ENCODE peak calls at places on chromosomes 7 and 10, in four cellular contexts. M is testis, C is cardiac muscle cell, B is neuronal stem cell. O is an unnamed sample.

GRCh38 chr10:58479016-58479415 is 33.7 kb upstream of the BICC1 start:
- DNase-seq in M (no peak), C (no peak), B (no peak), O (no peak)

GRCh38 chr7:1049801-1050200 is 5.5 kb downstream of the GPR146 start:
- DNase-seq in M (no peak), C (no peak), B (no peak), O (no peak)

GRCh38 chr7:1503390-1503789 is 799 bp downstream of the INTS1 start:
- DNase-seq in M (no peak), C (no peak), B (no peak), O (no peak)

GRCh38 chr10:124494050-124494807 is 32.6 kb downstream of the LHPP start:
- DNase-seq in M (no peak), C (no peak), B (no peak), O (no peak)

GRCh38 chr7:75807452-75807851 is 6.2 kb downstream of the CCL24 start:
- DNase-seq in M (no peak), C (no peak), B (no peak), O (no peak)

GRCh38 chr7:44074349-44074695 is 8.0 kb downstream of the POLM start:
- DNase-seq in M (no peak), C (no peak), B (no peak), O (no peak)

GRCh38 chr10:5466451-5466996 is 32.8 kb downstream of the CALML5 start:
- DNase-seq in M (peak; percentile 41), C (peak; percentile 87), B (no peak), O (no peak)

GRCh38 chr10:9957352-9957751 is 1060.3 kb upstream of the CELF2 start:
- DNase-seq in M (no peak), C (peak; percentile 71), B (no peak), O (no peak)

GRCh38 chr10:50216418-50216817 is 34.9 kb downstream of the ASAH2 start:
- DNase-seq in M (no peak), C (no peak), B (no peak), O (no peak)

GRCh38 chr7:111694376-111694775 is 132.1 kb upstream of the IMMP2L start:
- DNase-seq in M (no peak), C (no peak), B (no peak), O (no peak)

GRCh38 chr10:69474688-69475432 is 23.6 kb downstream of the TSPAN15 start:
- DNase-seq in M (no peak), C (peak; percentile 82), B (no peak), O (peak; percentile 71)

GRCh38 chr10:58299580-58299979 is 30.6 kb downstream of the CISD1 start:
- DNase-seq in M (peak; percentile 70), C (peak; percentile 72), B (peak; percentile 36), O (no peak)

GRCh38 chr7:64574481-64575159 is 11.7 kb upstream of the ZNF680 start:
- DNase-seq in M (peak; percentile 88), C (peak; percentile 89), B (no peak), O (peak; percentile 47)

GRCh38 chr7:155738652-155739537 is 73.4 kb downstream of the SHH start:
- DNase-seq in M (peak; percentile 92), C (peak; percentile 83), B (peak; percentile 30), O (peak; percentile 74)

GRCh38 chr10:130491011-130491697 is 355.0 kb downstream of the GLRX3 start:
- DNase-seq in M (no peak), C (no peak), B (no peak), O (peak; percentile 58)

GRCh38 chr7:26034386-26034785 is 117.6 kb upstream of the NFE2L3 start:
- DNase-seq in M (no peak), C (no peak), B (no peak), O (no peak)

GRCh38 chr10:6507311-6507710 is 72.8 kb downstream of the PRKCQ start:
- DNase-seq in M (no peak), C (no peak), B (no peak), O (no peak)

GRCh38 chr10:63798599-63799498 is 277.6 kb downstream of the REEP3 start:
- DNase-seq in M (peak; percentile 61), C (peak; percentile 93), B (no peak), O (peak; percentile 85)

GRCh38 chr10:17423641-17424186 is 30.7 kb downstream of the ST8SIA6 start:
- DNase-seq in M (no peak), C (no peak), B (peak; percentile 29), O (no peak)

DNA sequence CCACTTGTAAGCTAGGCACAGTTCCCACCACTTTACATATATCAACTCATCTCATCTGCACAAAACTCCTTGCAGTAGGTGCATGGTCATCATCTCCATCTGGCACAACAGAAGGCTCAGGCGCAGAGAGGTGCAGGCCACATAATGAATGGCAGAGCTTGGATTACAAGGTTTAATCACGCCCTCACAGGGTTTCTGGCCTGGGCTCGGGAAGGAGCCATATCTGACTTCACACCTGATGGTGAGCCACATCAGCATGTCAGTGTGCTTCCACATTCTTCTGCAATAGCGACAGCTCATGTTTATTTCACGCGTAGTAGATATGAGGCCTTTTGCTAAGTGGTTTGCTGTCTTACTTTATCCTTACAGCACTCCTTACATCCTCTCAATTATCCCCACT is 650.2 kb downstream of the INHBA start:
- DNase-seq in M (no peak), C (no peak), B (no peak), O (no peak)
- H3K9me3 ChIP-seq in M (no peaks in the 10 kb centered on the region), C (no peaks in the 10 kb centered on the region), B (no peaks in the 10 kb centered on the region), O (no peaks in the 10 kb centered on the region)

DNA sequence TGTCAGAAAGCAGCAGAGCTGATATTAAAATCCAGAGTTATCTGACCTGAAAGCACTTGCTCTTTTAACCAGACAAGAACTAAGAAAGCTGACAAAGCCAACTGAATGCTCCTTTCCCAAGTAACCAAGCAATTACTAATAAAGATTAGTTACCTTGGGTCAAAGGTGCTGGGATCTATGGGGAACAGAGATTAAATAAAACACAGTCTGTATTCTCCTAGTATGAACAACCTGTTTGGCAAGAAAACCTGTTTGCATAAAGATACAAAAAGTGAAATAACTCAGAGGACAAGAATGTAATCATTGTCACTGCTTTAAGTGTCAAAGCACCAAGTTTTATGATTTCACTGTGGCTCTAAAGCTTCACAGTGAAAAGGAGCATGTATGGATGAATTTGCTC is 35.7 kb downstream of the ITPRID1 start:
- DNase-seq in M (no peak), C (no peak), B (no peak), O (no peak)
- H3K9me3 ChIP-seq in M (no peaks in the 10 kb centered on the region), C (no peaks in the 10 kb centered on the region), B (no peaks in the 10 kb centered on the region), O (no peaks in the 10 kb centered on the region)

GRCh38 chr10:37684765-37685164 is 172.6 kb downstream of the ZNF248 start:
- DNase-seq in M (no peak), C (no peak), B (no peak), O (no peak)

GRCh38 chr10:37685741-37686683 is 171.4 kb downstream of the ZNF248 start:
- DNase-seq in M (no peak), C (no peak), B (no peak), O (peak; percentile 51)

GRCh38 chr10:37681617-37681999 is 175.8 kb downstream of the ZNF248 start:
- DNase-seq in M (no peak), C (no peak), B (no peak), O (no peak)

GRCh38 chr10:37682617-37683016 is 174.8 kb downstream of the ZNF248 start:
- DNase-seq in M (no peak), C (no peak), B (no peak), O (no peak)

DNA sequence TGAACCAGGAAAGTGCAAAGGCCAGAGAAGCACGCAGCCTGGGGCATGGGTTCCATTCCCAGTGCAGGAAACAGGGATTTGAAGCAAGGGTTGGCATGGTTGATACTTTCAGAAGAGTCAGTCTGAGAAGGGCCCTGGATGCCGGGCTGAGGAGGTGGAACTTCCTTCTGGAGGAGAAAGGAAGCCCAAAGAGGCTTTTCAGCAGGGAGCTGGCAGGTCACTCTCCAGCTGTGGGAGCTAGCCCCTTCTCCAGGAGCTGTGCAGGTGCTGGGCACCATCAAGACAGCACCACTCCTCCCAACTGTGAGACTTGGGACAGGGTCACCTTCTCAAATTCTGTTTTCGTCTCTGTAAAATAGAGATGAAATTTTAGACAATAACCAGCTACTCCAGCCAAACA is 169.8 kb downstream of the ZNF248 start:
- DNase-seq in M (no peak), C (no peak), B (no peak), O (no peak)
- H3K9me3 ChIP-seq in M (no peaks in the 10 kb centered on the region), C (no peaks in the 10 kb centered on the region), B (no peaks in the 10 kb centered on the region), O (peaks cover 14% of the 10 kb centered on the region)

DNA sequence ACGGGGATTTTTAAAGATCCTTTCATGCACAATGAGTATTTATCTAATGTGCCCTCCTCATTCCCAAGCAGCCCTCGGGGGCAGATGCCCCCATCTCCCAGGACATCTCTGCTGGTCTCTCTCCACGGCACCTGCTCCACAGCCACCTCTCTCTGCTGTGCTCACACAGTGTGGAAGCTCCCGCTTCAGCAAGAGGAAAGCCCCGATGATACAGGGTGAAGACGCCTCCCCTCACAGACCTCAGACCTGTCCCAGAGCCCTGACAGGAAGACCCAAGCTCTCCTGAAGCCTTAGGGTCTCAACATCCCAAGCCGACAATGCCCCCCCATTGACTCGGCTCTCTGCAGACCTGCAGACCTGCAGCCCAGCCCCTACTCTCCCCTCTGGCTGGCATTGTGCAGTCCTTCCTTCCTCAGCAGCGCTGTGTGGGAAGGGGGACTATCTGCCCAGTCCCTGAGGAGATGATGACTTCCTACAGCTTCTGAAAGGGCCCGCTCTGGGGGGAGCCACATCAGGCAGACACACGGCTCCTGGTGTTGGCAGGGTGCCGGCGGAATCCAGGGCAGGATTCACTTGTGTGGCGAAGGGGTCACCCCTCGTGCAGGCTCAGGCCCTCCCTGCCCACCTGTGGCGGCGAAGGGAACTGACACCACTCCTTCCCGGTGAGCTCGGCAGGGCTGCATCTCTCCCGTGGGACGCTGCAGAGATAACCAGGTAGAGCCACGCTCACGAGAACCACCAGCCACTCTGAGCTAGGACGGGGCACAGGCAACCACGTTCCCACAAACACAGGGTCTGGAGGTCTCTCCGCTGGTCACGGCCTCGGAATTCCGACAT is 61.8 kb downstream of the PTPRN2 start:
- DNase-seq in M (no peak), C (no peak), B (no peak), O (no peak)
- H3K9me3 ChIP-seq in M (no peaks in the 10 kb centered on the region), C (no peaks in the 10 kb centered on the region), B (peaks cover 6% of the 10 kb centered on the region), O (no peaks in the 10 kb centered on the region)

DNA sequence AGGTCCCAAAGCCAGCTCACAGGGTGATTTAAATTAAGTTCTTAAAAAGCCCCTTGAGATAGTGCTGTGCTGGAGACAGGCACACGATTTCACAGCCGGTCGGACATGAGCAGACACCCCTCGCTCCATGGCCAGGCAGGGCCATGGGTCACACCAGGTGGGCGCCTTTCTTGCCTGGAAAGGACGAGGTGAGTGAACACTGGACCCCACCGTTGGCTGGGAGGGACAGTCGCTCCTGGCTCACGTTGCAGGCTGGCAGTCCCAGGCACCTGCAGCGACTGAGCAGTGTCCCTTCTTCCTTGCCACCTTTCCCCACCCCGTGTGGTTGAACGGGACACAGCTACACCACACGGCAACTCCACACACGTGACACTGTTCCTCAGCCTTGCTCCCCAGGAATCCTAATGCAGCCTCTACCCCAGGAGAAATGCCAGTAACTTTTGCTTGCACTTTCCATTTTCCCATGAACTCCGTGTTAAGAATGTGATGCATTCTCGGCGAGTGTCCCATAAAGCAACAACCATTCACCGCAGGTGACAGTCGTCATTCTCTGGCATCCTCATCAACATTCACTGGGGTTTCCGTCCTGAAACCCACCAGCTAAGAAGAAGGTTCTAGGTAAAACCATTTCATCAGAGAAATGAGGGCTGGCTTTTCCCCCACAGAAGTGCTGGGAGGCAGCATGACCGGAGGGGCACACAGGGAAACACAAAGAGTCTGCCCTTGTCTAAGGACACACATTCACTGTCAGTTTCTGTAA is 217.4 kb downstream of the ZMYND11 start:
- DNase-seq in M (no peak), C (no peak), B (no peak), O (peak; percentile 58)
- H3K9me3 ChIP-seq in M (no peaks in the 10 kb centered on the region), C (no peaks in the 10 kb centered on the region), B (peaks cover 3% of the 10 kb centered on the region), O (no peaks in the 10 kb centered on the region)

GRCh38 chr7:63077841-63078240 is 920.8 kb upstream of the ZNF722 start:
- DNase-seq in M (no peak), C (no peak), B (no peak), O (no peak)

GRCh38 chr7:63080406-63080805 is 918.2 kb upstream of the ZNF722 start:
- DNase-seq in M (no peak), C (no peak), B (no peak), O (no peak)

GRCh38 chr7:63080831-63081230 is 917.8 kb upstream of the ZNF722 start:
- DNase-seq in M (no peak), C (no peak), B (no peak), O (no peak)
- H3K9me3 ChIP-seq in M (no peaks in the 10 kb centered on the region), C (peaks cover 2% of the 10 kb centered on the region), B (peaks cover 4% of the 10 kb centered on the region), O (peaks cover 12% of the 10 kb centered on the region)

O was measured in tibial artery.